ENCODE peak calls at places on chromosomes 6 and 20, in four cellular contexts. I is progenitor cell of endocrine pancreas, F is mucosa of descending colon, U is fibroblast of mammary gland. W is an unnamed sample.

GRCh38 chr6:44028767-44029166 is 98.5 kb downstream of the MRPL14 start:
- DNase-seq in F (no peak), U (no peak), I (no peak), W (no peak)

GRCh38 chr20:38115205-38115604 is 49.9 kb downstream of the TGM2 start:
- DNase-seq in I (no peak), U (no peak), F (no peak), W (no peak)

GRCh38 chr20:16035576-16035975 is 537.7 kb downstream of the KIF16B start:
- DNase-seq in U (no peak), I (no peak), F (no peak), W (no peak)

GRCh38 chr6:168364793-168365421 is 45.3 kb upstream of the DACT2 start:
- DNase-seq in F (no peak), I (no peak), U (no peak), W (no peak)

GRCh38 chr6:56314683-56315523 is 67.5 kb upstream of the COL21A1 start:
- DNase-seq in U (peak; percentile 56), I (no peak), F (peak; percentile 15), W (peak; percentile 54)

GRCh38 chr20:37901667-37902503 is 1.0 kb upstream of the VSTM2L start:
- DNase-seq in I (peak; percentile 33), F (peak; percentile 66), U (peak; percentile 84), W (no peak)

GRCh38 chr6:17132967-17133366 is 31.1 kb downstream of the STMND1 start:
- DNase-seq in F (no peak), I (no peak), U (no peak), W (no peak)

GRCh38 chr6:147869223-147869600 is 360.7 kb downstream of the SAMD5 start:
- DNase-seq in I (no peak), F (no peak), U (no peak), W (no peak)

GRCh38 chr6:132830236-132830799 is 15.9 kb downstream of the RPS12 start:
- DNase-seq in F (no peak), I (no peak), U (peak; percentile 56), W (no peak)

GRCh38 chr6:79421001-79421411 is 116.2 kb downstream of the LCA5 start:
- DNase-seq in U (peak; percentile 51), I (no peak), F (no peak), W (no peak)

GRCh38 chr6:157248264-157248663 is 75.1 kb downstream of the TMEM242 start:
- DNase-seq in I (no peak), U (no peak), F (no peak), W (no peak)

GRCh38 chr6:111709615-111710398 is 104.1 kb upstream of the TRAF3IP2 start:
- DNase-seq in F (peak; percentile 71), U (peak; percentile 78), I (peak; percentile 25), W (no peak)

GRCh38 chr6:7910298-7910653 is 312 bp downstream of the TXNDC5 start:
- DNase-seq in I (no peak), F (no peak), U (no peak), W (no peak)

GRCh38 chr6:15264902-15265761 is 19.3 kb downstream of the JARID2 start:
- DNase-seq in I (no peak), F (no peak), U (peak; percentile 69), W (no peak)

GRCh38 chr6:144334150-144334708 is 49.1 kb downstream of the UTRN start:
- DNase-seq in I (no peak), F (peak; percentile 60), U (no peak), W (no peak)

GRCh38 chr20:41643504-41643938 is 25.3 kb upstream of the CHD6 start:
- DNase-seq in F (peak; percentile 54), U (peak; percentile 48), I (no peak), W (no peak)

GRCh38 chr6:135423649-135424128 is 73.9 kb downstream of the AHI1 start:
- DNase-seq in I (no peak), F (peak; percentile 39), U (peak; percentile 56), W (no peak)

GRCh38 chr6:15905488-15906392 is 223.1 kb upstream of the MYLIP start:
- DNase-seq in F (no peak), I (no peak), U (no peak), W (no peak)

GRCh38 chr6:16438677-16439615 is 200.6 kb downstream of the GMPR start:
- DNase-seq in F (no peak), I (no peak), U (peak; percentile 75), W (no peak)

GRCh38 chr20:32052090-32052791 is at the start of gene HCK:
- DNase-seq in F (no peak), I (no peak), U (no peak), W (no peak)

GRCh38 chr20:32050324-32050723 is 1.7 kb upstream of the HCK start:
- DNase-seq in I (no peak), F (no peak), U (no peak), W (no peak)

GRCh38 chr20:32051720-32052089 is 337 bp upstream of the HCK start:
- DNase-seq in F (no peak), U (no peak), I (no peak), W (no peak)

GRCh38 chr20:32052792-32053362 is 835 bp downstream of the HCK start:
- DNase-seq in F (peak; percentile 22), I (no peak), U (no peak), W (no peak)

DNA sequence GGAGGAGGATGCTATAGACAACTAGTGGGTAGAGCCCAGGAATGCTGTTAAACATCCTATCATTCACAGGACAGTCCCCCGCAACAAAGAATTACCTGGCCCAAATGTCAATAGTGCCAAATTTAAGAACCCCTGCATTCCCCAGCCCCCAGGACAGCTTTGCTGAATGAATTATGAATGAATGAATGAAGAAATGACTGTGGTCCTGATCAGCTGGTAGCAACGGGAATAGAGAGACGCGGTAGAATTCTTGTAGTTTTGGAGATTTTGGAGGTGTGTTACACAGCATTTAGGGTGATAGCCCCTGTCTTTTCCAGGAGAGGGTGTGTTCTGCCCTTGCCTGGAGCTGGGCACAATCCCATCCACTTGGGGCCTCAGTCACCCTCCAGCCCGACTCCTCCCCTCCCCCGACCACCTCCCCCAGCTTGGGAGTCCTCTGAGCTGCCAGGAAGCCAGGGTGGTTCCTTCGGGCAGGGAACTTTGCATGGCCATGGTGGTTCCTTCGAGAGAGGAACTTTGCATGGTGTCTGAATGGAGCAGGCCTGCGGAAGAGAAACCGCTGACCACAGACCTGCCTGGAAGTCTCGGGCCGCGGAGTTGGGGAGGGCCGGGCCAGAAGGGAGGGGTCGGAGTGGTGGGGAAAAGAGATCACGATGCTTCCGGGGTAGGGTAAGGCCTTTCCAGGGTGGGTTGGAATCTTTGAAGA is 1.0 kb upstream of the HCK start:
- DNase-seq in F (peak; percentile 26), I (no peak), U (no peak), W (no peak)
- TF ChIP-seq CTCF in F (no peak), I (no peak), U (no peak), W (no peak)

DNA sequence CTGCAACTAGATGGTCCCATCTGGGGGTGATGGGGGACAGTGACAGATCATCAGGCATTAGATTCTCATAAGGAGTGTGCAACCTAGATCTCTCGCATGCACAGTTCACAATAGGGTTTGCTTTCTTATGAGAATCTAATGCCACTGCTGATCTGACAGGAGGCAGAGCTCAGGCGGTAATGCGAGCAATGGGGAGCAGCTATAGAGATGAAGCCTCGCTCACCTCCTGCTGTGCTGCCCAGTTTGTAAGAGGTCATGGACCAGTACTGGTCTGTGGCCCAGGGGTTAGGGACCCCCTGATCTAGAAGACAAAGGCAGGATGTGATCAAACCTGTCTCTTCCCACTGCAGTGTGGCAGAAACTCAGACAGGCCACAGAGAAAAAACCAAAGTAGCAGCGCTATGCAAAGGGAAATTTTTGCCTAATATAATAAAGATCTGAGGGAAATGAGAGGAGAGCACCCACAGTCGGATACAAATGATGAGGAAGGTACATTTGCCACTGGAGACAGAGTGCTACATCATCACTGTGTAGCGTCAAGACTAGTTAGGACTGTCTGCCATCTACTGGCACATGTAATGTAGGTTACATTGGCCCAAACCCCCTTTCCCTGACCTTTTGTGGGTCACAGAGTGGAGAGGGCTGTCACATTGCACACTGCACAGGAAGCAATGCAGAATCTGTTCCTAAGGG is 4.1 kb upstream of the LY86 start:
- DNase-seq in I (no peak), F (no peak), U (no peak), W (no peak)
- TF ChIP-seq CTCF in I (no peak), F (no peak), U (no peak), W (no peak)

GRCh38 chr20:48187891-48188290 is 402.6 kb upstream of the SULF2 start:
- DNase-seq in U (no peak), F (no peak), I (no peak), W (no peak)

GRCh38 chr20:48190757-48191156 is 405.5 kb upstream of the SULF2 start:
- DNase-seq in I (no peak), U (no peak), F (peak; percentile 42), W (no peak)

GRCh38 chr20:48191200-48191599 is 405.9 kb upstream of the SULF2 start:
- DNase-seq in I (no peak), U (peak; percentile 6), F (no peak), W (no peak)

GRCh38 chr20:48186915-48187314 is 401.6 kb upstream of the SULF2 start:
- DNase-seq in F (no peak), U (peak; percentile 14), I (no peak), W (no peak)

DNA sequence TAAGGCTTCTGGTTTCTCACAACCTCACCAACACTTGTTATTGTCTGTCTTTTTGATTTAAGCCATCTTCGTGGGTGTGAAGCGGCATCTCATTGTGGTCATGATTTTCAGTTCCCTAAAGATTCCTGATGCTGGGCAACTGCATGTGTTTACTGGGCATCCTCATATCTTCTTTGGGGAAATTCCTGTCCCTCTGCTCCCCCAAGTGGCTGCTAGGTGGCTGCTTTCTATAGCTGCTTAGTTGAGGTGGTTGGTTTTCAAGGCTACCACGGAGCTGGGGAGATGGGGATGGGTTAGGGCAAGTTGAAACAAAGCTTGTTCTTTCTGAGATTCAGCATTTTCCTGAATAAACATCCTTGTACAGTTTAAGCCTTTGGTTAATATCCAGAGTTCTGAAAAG is 403.9 kb upstream of the SULF2 start:
- DNase-seq in F (no peak), U (peak; percentile 38), I (no peak), W (no peak)
- TF ChIP-seq CTCF in F (no peak), U (peak; percentile 43), I (peak; percentile 8), W (no peak)

DNA sequence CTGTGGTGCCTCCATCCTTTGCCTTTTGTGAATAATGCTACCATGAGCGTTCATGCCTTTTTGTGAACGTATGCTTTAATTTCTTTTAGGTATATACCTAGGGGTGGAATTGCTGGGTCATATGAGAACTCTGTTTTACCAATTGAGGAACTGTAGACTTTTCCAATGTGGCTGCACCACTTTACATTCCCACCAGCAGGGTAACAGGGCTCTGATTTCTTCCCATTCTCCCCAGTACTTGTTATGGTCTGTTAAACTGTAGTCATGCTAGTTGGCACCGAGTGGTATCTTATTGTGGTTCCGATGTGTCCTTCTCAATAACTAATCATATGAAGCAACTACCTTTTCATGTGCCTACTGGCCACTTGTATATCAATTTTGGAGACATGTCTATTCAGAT is 312.1 kb downstream of the GMDS start:
- DNase-seq in U (no peak), F (no peak), I (no peak), W (no peak)
- TF ChIP-seq CTCF in U (no peak), F (no peak), I (no peak), W (no peak)

GRCh38 chr6:49576618-49577017 is 26.1 kb downstream of the C6orf141 start:
- DNase-seq in F (no peak), U (no peak), I (no peak), W (no peak)
- TF ChIP-seq CTCF in F (no peak), U (no peak), I (no peak), W (no peak)

W was measured in mesothelial cell of epicardium.